ENCODE peak calls at places on chromosomes 4 and X, in eight cellular contexts. U is epithelial cell of esophagus; X is stimulated activated CD8-positive, alpha-beta memory T cell treated with anti-CD3 and anti-CD28 coated beads, Interleukin-15, amount 100 ng/mL, for 24 hours; V is NCI-H1694; N is mammary epithelial cell; L is GM13976; P is occipital lobe; T is activated T-cell treated with anti-CD3 and anti-CD28 coated beads for 1 hour. Q is an unnamed sample.

GRCh38 chr4:151344948-151345347 is 19.5 kb upstream of the SH3D19 start:
- DNase-seq in P (no peak), L (no peak), N (no peak), V (no peak), T (no peak), X (no peak), U (no peak), Q (no peak)

GRCh38 chr4:3406021-3406420 is 35.7 kb upstream of the HGFAC start:
- DNase-seq in U (no peak), N (no peak), L (no peak), V (no peak), P (no peak), T (no peak), X (no peak), Q (no peak)

GRCh38 chrX:784829-785228 is 154.2 kb downstream of the SHOX start:
- DNase-seq in L (no peak), P (no peak), U (no peak), X (no peak), T (no peak), V (no peak), N (no peak), Q (no peak)

GRCh38 chrX:9884031-9884779 is 83.0 kb upstream of the CLDN34 start:
- DNase-seq in L (no peak), P (no peak), V (no peak), N (no peak), U (no peak), T (no peak), X (no peak), Q (no peak)

GRCh38 chr4:16573744-16574143 is 324.7 kb downstream of the LDB2 start:
- DNase-seq in T (no peak), X (no peak), L (no peak), N (no peak), P (no peak), V (no peak), U (no peak), Q (no peak)

GRCh38 chr4:173505924-173506779 is 23.9 kb downstream of the HAND2 start:
- DNase-seq in V (peak), P (no peak), N (no peak), X (no peak), L (peak), T (no peak), U (peak), Q (peak)

GRCh38 chr4:20272411-20272872 is 20.7 kb downstream of the SLIT2 start:
- DNase-seq in P (no peak), U (peak), T (no peak), N (no peak), V (no peak), L (no peak), X (no peak), Q (no peak)

GRCh38 chr4:173367946-173368345 is 2.8 kb upstream of the SAP30 start:
- DNase-seq in X (no peak), L (no peak), N (peak), T (no peak), V (no peak), P (no peak), U (peak), Q (no peak)

GRCh38 chr4:112861378-112862317 is 187.8 kb upstream of the ANK2 start:
- DNase-seq in L (no peak), X (no peak), P (no peak), V (no peak), N (no peak), T (no peak), U (no peak), Q (no peak)

Q was measured in stimulated activated CD4-positive, alpha-beta T cell treated with anti-CD3 and anti-CD28 coated beads, Interleukin-4, amount 100 ng/mL, for 48 hours.